ENCODE peak calls at places on chromosomes 6 and 20, in four cellular contexts. T is adrenal gland, J is ascending aorta, L is suprapubic skin. O is an unnamed sample. For H3K27me3, the result is how much of the 10 kb centered on the place peaks cover.

GRCh38 chr6:30002871-30003270 is 58.2 kb upstream of the POLR1H start:
- DNase-seq in T (peak), J (no peak), L (no peak), O (no peak)

GRCh38 chr6:89368107-89368506 is 15.6 kb upstream of the UBE2J1 start:
- DNase-seq in T (peak), J (no peak), L (no peak), O (peak)

GRCh38 chr6:20644667-20645370 is 110.6 kb downstream of the CDKAL1 start:
- DNase-seq in T (no peak), J (no peak), L (no peak), O (no peak)

GRCh38 chr6:118735320-118735719 is 83.9 kb upstream of the CEP85L start:
- DNase-seq in T (no peak), J (no peak), L (no peak), O (no peak)

GRCh38 chr6:169229611-169230321 is 23.9 kb downstream of the THBS2 start:
- DNase-seq in T (peak), J (no peak), L (no peak), O (peak)

GRCh38 chr6:96433950-96434349 is 87.7 kb upstream of the UFL1 start:
- DNase-seq in T (no peak), J (no peak), L (no peak), O (no peak)

GRCh38 chr6:29602564-29603361 is 17.8 kb downstream of the OR2H2 start:
- DNase-seq in T (no peak), J (no peak), L (no peak), O (no peak)

GRCh38 chr6:107744927-107745326 is 79.2 kb downstream of the SCML4 start:
- DNase-seq in T (no peak), J (no peak), L (no peak), O (no peak)

GRCh38 chr6:26304213-26305096 is 60.5 kb upstream of the BTN3A2 start:
- DNase-seq in T (peak), J (no peak), L (no peak), O (peak)

GRCh38 chr6:152378154-152378553 is 259.0 kb downstream of the SYNE1 start:
- DNase-seq in T (no peak), J (no peak), L (no peak), O (no peak)

GRCh38 chr6:105138141-105138540 is 41.7 kb downstream of the POPDC3 start:
- DNase-seq in T (no peak), J (no peak), L (no peak), O (no peak)

GRCh38 chr6:105135056-105135455 is 44.8 kb downstream of the POPDC3 start:
- DNase-seq in T (no peak), J (no peak), L (no peak), O (no peak)

GRCh38 chr6:105135907-105136432 is 43.8 kb downstream of the POPDC3 start:
- DNase-seq in T (no peak), J (no peak), L (no peak), O (no peak)

GRCh38 chr6:105136433-105137350 is 43.1 kb downstream of the POPDC3 start:
- DNase-seq in T (peak), J (no peak), L (peak), O (peak)

DNA sequence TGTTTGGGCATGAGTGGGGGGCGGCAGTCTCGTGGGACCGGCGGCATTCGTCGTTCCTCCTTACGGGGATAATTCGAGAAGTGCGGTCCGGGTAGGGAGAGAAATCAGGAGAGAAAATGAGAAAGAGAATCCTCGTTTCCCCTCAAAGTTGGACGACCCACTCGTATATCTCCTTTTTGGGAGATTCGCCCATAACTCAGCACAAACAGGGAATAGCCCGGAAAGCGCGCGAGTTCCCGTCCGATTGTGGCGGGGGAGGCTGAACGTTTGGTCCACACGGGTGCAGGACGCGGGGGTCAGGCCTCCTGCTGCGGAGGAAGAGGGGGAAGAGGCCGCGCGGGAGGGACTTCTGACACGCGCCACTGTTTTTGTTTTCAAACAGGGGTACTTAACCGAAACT is 42.4 kb downstream of the POPDC3 start:
- DNase-seq in T (no peak), J (no peak), L (no peak), O (no peak)
- H3K4me3 ChIP-seq in T (peak), J (peak), L (peak), O (peak)

GRCh38 chr20:44769481-44769863 is 23.8 kb downstream of the KCNK15 start:
- DNase-seq in T (no peak), J (no peak), L (no peak), O (no peak)

GRCh38 chr20:44770480-44771171 is 25.0 kb downstream of the KCNK15 start:
- DNase-seq in T (no peak), J (no peak), L (no peak), O (no peak)

GRCh38 chr20:44771172-44771535 is 25.5 kb downstream of the KCNK15 start:
- DNase-seq in T (no peak), J (no peak), L (no peak), O (no peak)

GRCh38 chr20:44773070-44773829 is 27.6 kb downstream of the KCNK15 start:
- DNase-seq in T (no peak), J (no peak), L (no peak), O (no peak)

DNA sequence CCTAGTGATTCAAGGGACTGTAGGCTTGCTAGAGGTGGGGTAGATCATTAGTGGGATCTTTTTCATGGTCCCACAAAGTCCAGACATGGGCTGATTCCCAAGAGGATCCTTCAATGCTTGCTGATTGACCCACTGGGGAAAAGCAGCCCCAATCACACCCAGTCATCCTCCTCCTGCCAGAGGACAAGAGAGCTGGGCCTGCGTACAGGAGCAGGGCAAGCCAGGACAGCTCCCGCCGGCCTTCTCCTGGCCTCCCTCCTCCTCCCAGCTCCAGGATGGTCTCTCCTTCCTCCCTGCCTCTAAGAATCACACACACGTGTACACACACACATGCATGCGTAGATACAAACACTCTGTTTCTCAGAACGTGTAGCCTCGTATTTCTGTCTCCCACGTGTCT is 27.0 kb downstream of the KCNK15 start:
- DNase-seq in T (no peak), J (no peak), L (no peak), O (no peak)
- H3K27me3 ChIP-seq in T (under half), J (under half), L (under half), O (under half)

DNA sequence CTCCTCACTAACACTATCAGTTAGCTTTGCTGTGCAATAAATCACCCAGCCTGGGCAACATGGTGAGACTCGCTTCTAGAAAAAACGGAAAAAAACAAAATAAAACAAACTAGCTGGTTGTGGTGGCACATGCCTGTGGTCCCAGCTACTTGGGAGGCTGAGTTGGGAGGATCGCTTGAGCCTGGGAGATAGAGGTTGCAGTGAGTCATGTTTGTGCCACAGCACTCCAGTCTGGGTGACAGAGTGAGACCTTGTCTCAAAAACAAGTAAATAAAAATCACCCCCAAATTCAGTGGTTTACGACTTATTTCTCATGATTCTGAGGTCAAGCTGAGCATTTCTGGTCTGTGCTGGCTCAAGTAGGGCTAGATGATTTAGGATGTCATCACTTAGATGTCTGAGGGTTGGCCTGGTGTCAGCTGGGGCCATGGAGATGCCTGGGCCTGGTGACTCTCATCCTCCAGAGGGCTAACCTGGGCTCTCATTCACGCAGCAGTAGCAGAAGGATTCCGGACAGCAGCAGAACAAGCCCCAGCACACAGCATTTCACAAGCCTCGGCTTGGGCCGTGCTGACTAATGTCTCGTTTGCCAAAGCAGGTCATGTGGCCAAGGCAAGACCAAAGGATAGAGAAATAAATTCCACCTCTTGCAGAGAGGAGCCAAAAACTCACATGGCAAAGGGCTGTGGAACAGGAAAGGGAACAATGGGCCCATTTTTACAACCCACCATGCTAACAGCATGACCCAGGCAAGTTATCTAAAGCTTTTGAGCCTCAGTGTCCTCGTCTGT is 32.5 kb downstream of the MGME1 start:
- DNase-seq in T (peak), J (peak), L (no peak), O (no peak)
- H3K27ac ChIP-seq in T (no peak), J (no peak), L (peak), O (no peak)

GRCh38 chr20:63953764-63954429 is 2.3 kb downstream of the UCKL1 start:
- DNase-seq in T (no peak), J (no peak), L (no peak), O (no peak)
- H3K4me3 ChIP-seq in T (no peak), J (no peak), L (no peak), O (no peak)

DNA sequence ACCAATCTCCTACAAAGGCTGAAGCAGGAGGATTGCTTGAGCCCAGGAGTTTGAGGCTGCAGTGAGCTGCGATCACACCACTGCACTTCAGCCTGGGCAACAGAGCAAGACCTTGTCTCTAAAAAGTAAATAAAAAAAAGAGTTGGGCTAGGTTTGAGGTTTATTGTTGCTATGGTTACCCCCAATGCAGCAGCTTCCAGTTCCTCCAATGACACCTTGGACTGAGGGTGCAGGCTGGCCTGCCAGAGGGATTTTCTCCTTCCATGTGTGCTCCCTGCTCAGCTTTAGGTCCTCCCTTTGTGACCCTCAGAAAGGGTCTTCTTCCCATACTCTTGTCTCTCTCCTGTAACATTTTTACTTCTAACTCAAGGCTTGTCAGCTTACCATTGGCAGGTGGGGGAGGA is 10.6 kb upstream of the TBC1D20 start:
- DNase-seq in T (no peak), J (no peak), L (no peak), O (no peak)
- H3K27me3 ChIP-seq in T (under half), J (under half), L (under half), O (under half)